ENCODE peak calls at places on chromosome 21, in seven cellular contexts. M is activated CD4-positive, alpha-beta T cell treated with anti-CD3 and anti-CD28 coated beads, Interleukin-2, amount 50 U/mL, for 4 hours; T is IMR-90; E is activated T-cell treated with anti-CD3 and anti-CD28 coated beads, Interleukin-2, amount 50 U/mL, for 72 hours; G is dorsolateral prefrontal cortex; H is NCI-H748 treated with DMSO at 0.1 percent for 48 hours; X is NCI-H1105 treated with DMSO at 0.1 percent for 48 hours. U is an unnamed sample.

GRCh38 chr21:44085491-44086321 is 21.5 kb upstream of the PWP2 start:
- DNase-seq in M (no peak), T (no peak), E (no peak), G (peak), H (no peak), X (no peak), U (no peak)

GRCh38 chr21:27570306-27570868 is 603.5 kb upstream of the ADAMTS5 start:
- DNase-seq in M (no peak), T (peak), E (no peak), G (no peak), H (no peak), X (no peak), U (no peak)

GRCh38 chr21:42841156-42841915 is 38.0 kb downstream of the WDR4 start:
- DNase-seq in M (no peak), T (no peak), E (no peak), G (no peak), H (no peak), X (no peak), U (no peak)

GRCh38 chr21:35036521-35037383 is 12.3 kb downstream of the RUNX1 start:
- DNase-seq in M (no peak), T (no peak), E (peak), G (no peak), H (no peak), X (no peak), U (no peak)

GRCh38 chr21:41631564-41632461 is 123.9 kb upstream of the TMPRSS2 start:
- DNase-seq in M (no peak), T (no peak), E (no peak), G (no peak), H (no peak), X (peak), U (no peak)

GRCh38 chr21:29293495-29293894 is 5.2 kb upstream of the BACH1 start:
- DNase-seq in M (no peak), T (no peak), E (no peak), G (no peak), H (no peak), X (no peak), U (no peak)

GRCh38 chr21:43369124-43369523 is 57.8 kb downstream of the SIK1 start:
- DNase-seq in M (no peak), T (peak), E (no peak), G (peak), H (no peak), X (no peak), U (no peak)

GRCh38 chr21:36135391-36136094 is 664 bp downstream of the CBR3 start:
- DNase-seq in M (peak), T (peak), E (peak), G (peak), H (no peak), X (peak), U (no peak)

GRCh38 chr21:42149656-42150457 is 69.1 kb upstream of the ABCG1 start:
- DNase-seq in M (no peak), T (no peak), E (no peak), G (peak), H (no peak), X (no peak), U (no peak)

GRCh38 chr21:38798481-38798882 is 7.2 kb upstream of the ETS2 start:
- DNase-seq in M (no peak), T (no peak), E (peak), G (no peak), H (no peak), X (peak), U (peak)

GRCh38 chr21:30979054-30979453 is 59.2 kb downstream of the KRTAP19-8 start:
- DNase-seq in M (no peak), T (no peak), E (peak), G (no peak), H (no peak), X (no peak), U (no peak)

GRCh38 chr21:26783801-26784200 is 61.4 kb downstream of the ADAMTS1 start:
- DNase-seq in M (no peak), T (no peak), E (no peak), G (no peak), H (no peak), X (no peak), U (no peak)

GRCh38 chr21:36306872-36307534 is 13.0 kb upstream of the MORC3 start:
- DNase-seq in M (no peak), T (no peak), E (no peak), G (no peak), H (no peak), X (no peak), U (no peak)

GRCh38 chr21:37866027-37866426 is 50.2 kb downstream of the KCNJ6 start:
- DNase-seq in M (no peak), T (no peak), E (no peak), G (no peak), H (no peak), X (no peak), U (no peak)

GRCh38 chr21:22421416-22422190 is 1423.4 kb downstream of the NCAM2 start:
- DNase-seq in M (no peak), T (no peak), E (no peak), G (no peak), H (no peak), X (no peak), U (no peak)

U was measured in HCT116.